ENCODE peak calls at places on chromosomes 2 and 18, in four cellular contexts. B is breast epithelium; Z is dorsolateral prefrontal cortex; P is CD8-positive, alpha-beta T cell. Q is an unnamed sample. For H3K27me3, the result is how much of the 10 kb centered on the place peaks cover.

GRCh38 chr2:84458436-84459027 is 548 bp downstream of the SUCLG1 start:
- DNase-seq in B (peak), Z (peak), P (peak), Q (no peak)

GRCh38 chr18:8525692-8526091 is 83.5 kb upstream of the RAB12 start:
- DNase-seq in B (no peak), Z (no peak), P (no peak), Q (no peak)

GRCh38 chr2:177036754-177037153 is 175.8 kb upstream of the HNRNPA3 start:
- DNase-seq in B (no peak), Z (no peak), P (no peak), Q (no peak)

GRCh38 chr2:195672674-195673073 is 15.6 kb downstream of the SLC39A10 start:
- DNase-seq in B (no peak), Z (no peak), P (no peak), Q (no peak)

GRCh38 chr2:205210494-205210893 is 471.8 kb upstream of the NRP2 start:
- DNase-seq in B (no peak), Z (no peak), P (no peak), Q (no peak)

GRCh38 chr2:8677646-8678592 is 3.9 kb upstream of the ID2 start:
- DNase-seq in B (peak), Z (no peak), P (peak), Q (peak)

GRCh38 chr2:65587779-65588178 is 155.4 kb upstream of the SPRED2 start:
- DNase-seq in B (no peak), Z (no peak), P (no peak), Q (no peak)

GRCh38 chr2:188265315-188265714 is 26.4 kb upstream of the GULP1 start:
- DNase-seq in B (no peak), Z (no peak), P (no peak), Q (no peak)

GRCh38 chr2:201643216-201643651 is at the start of gene TMEM237:
- DNase-seq in B (peak), Z (no peak), P (peak), Q (peak)

GRCh38 chr2:55051026-55051866 is 995 bp upstream of the RTN4 start:
- DNase-seq in B (peak), Z (peak), P (peak), Q (no peak)

GRCh38 chr2:74728842-74729241 is 74.8 kb downstream of the SEMA4F start:
- DNase-seq in B (no peak), Z (no peak), P (no peak), Q (no peak)

GRCh38 chr2:127770973-127771735 is 39.8 kb downstream of the WDR33 start:
- DNase-seq in B (no peak), Z (no peak), P (no peak), Q (no peak)

GRCh38 chr2:37599688-37600525 is 71.5 kb downstream of the CDC42EP3 start:
- DNase-seq in B (no peak), Z (no peak), P (peak), Q (no peak)

GRCh38 chr2:180980185-180980942 is at the start of gene UBE2E3:
- DNase-seq in B (peak), Z (peak), P (peak), Q (peak)

GRCh38 chr2:232901711-232902578 is 31.9 kb downstream of the SNORC start:
- DNase-seq in B (no peak), Z (no peak), P (no peak), Q (no peak)

GRCh38 chr2:189285962-189286648 is 106.5 kb upstream of the COL5A2 start:
- DNase-seq in B (no peak), Z (no peak), P (no peak), Q (no peak)

GRCh38 chr18:955379-956066 is 50.9 kb downstream of the ADCYAP1 start:
- DNase-seq in B (no peak), Z (no peak), P (no peak), Q (no peak)

GRCh38 chr2:225104321-225104720 is 62.1 kb upstream of the DOCK10 start:
- DNase-seq in B (no peak), Z (no peak), P (no peak), Q (no peak)

GRCh38 chr2:231387904-231388724 is 7.4 kb upstream of the B3GNT7 start:
- DNase-seq in B (peak), Z (peak), P (no peak), Q (no peak)

GRCh38 chr2:164224007-164224406 is 397.3 kb downstream of the GRB14 start:
- DNase-seq in B (no peak), Z (no peak), P (no peak), Q (no peak)

GRCh38 chr18:24470805-24471204 is 10.4 kb downstream of the HRH4 start:
- DNase-seq in B (no peak), Z (no peak), P (no peak), Q (no peak)

GRCh38 chr2:159906315-159906714 is 108.3 kb upstream of the CD302 start:
- DNase-seq in B (no peak), Z (no peak), P (no peak), Q (no peak)

GRCh38 chr18:7678801-7679200 is 111.7 kb downstream of the PTPRM start:
- DNase-seq in B (no peak), Z (no peak), P (no peak), Q (no peak)

GRCh38 chr2:226756131-226756530 is 43.5 kb downstream of the IRS1 start:
- DNase-seq in B (no peak), Z (no peak), P (no peak), Q (no peak)

GRCh38 chr2:85852979-85853498 is 35.8 kb downstream of the ST3GAL5 start:
- DNase-seq in B (peak), Z (peak), P (peak), Q (peak)

GRCh38 chr2:127615511-127616166 is 30.3 kb upstream of the GPR17 start:
- DNase-seq in B (no peak), Z (no peak), P (no peak), Q (no peak)

GRCh38 chr18:11512096-11513030 is 97.0 kb upstream of the SLC35G4 start:
- DNase-seq in B (no peak), Z (no peak), P (no peak), Q (no peak)

GRCh38 chr2:217953011-217953481 is 49.7 kb downstream of the TNS1 start:
- DNase-seq in B (no peak), Z (no peak), P (no peak), Q (no peak)

GRCh38 chr2:62431512-62431911 is 74.5 kb downstream of the TMEM17 start:
- DNase-seq in B (no peak), Z (no peak), P (no peak), Q (no peak)

GRCh38 chr2:68645523-68645922 is 2.1 kb downstream of the PROKR1 start:
- DNase-seq in B (no peak), Z (no peak), P (no peak), Q (no peak)

GRCh38 chr2:225637199-225637598 is 237.7 kb downstream of the NYAP2 start:
- DNase-seq in B (no peak), Z (no peak), P (no peak), Q (no peak)

GRCh38 chr2:71498261-71498701 is 44.9 kb downstream of the DYSF start:
- DNase-seq in B (no peak), Z (no peak), P (no peak), Q (no peak)

GRCh38 chr2:11344956-11345671 is 678 bp upstream of the ROCK2 start:
- DNase-seq in B (peak), Z (peak), P (no peak), Q (no peak)

GRCh38 chr18:76679877-76680276 is 142.5 kb upstream of the ZNF236 start:
- DNase-seq in B (no peak), Z (no peak), P (no peak), Q (no peak)
- H3K27me3 ChIP-seq in B (under half), Z (under half), P (under half), Q (under half)

GRCh38 chr2:20919301-20919800 is 96.5 kb upstream of the LDAH start:
- DNase-seq in B (no peak), Z (no peak), P (no peak), Q (no peak)
- TF ChIP-seq CTCF in B (no peak), Z (no peak), P (no peak), Q (no peak)

DNA sequence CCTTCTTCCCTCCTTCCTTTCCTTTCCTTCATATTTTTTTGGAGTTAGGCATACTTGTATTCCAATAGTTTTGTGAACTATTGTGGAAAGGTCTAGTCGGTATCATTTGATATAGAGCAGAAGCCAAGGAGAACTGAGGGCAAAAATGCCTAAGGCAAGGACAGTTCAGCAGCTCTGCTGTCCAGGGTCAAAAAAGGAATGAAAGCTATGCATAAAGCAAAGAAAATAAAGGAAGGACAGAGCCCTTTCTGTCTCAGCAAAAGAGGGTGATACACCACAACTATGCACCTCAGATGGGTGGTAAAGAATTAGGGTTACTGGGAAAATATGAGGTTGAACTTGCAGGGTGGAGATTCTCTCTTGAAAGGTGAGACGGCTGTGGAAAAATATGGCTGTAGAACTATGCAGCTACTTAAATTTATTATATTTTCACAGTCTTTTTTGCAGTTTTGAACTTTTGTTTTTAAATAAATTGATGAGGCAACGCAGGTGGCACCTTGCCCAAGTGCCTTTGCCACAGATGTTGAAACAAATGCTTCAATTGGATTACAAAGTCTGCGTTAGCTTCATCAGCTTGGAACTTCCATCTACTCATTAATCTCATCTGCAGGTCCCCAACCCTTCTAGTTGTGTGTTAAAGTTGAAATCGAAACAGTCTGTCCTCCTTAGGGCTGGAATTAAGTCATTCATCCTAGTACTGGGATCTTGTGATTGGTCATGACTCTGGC is 20.8 kb downstream of the LHCGR start:
- DNase-seq in B (no peak), Z (no peak), P (no peak), Q (no peak)
- H3K4me3 ChIP-seq in B (no peak), Z (no peak), P (no peak), Q (no peak)

DNA sequence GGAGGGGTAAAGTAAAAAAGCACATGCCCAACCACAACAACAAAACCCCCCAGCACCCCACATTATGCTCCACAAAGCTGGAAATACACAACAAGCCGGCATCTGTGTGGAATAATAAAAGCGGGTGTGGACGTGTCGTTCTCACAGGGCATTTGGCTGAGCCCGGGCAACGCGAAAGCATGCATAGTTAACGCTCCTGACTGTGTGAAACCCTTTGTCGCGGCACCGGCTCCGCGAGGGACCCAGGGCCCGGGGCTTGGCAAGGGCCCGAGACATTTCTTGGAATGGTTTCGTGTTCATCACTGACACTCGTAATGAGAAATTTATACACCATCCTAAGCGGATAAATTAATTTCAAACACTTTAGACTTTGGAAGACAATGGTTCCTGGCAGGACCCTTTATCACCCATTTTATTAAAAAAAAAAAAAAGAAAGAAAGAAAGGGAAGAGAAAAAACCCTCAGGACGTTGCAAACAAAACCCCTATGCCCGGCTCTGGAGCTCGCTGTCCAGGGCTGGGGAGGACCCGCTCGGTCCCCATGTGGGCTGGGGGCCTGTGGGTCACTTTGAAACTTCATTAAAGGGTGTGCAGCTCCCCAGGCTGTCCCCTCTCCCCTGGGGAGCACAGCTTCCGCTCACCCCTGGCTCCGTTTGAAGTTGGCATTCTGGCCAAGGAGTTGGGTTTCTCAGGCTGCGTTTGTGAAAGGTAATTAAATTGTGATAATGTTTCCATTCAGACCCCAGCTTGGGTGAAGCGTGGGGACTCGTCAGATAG is 165.8 kb downstream of the INHBB start:
- DNase-seq in B (peak), Z (peak), P (no peak), Q (no peak)
- H3K27me3 ChIP-seq in B (under half), Z (under half), P (under half), Q (under half)